ENCODE peak calls at places on chromosomes 11 and 22, in six cellular contexts. One of them, this sample, is unnamed. For H3K9me3, the result is how much of the 10 kb centered on the place peaks cover.

GRCh38 chr11:1202776-1203504 is 19.9 kb upstream of the MUC5B start:
- DNase-seq in pancreas: peak
- DNase-seq in DND-41: peak
- DNase-seq in keratinocyte: no peak
- DNase-seq in psoas muscle: peak
- DNase-seq in body of pancreas: peak
- DNase-seq in this sample: peak

GRCh38 chr11:69905202-69905535 is 86.0 kb upstream of the FGF3 start:
- DNase-seq in pancreas: no peak
- DNase-seq in DND-41: no peak
- DNase-seq in keratinocyte: no peak
- DNase-seq in psoas muscle: no peak
- DNase-seq in body of pancreas: no peak
- DNase-seq in this sample: no peak

GRCh38 chr11:104467414-104467813 is 303.5 kb upstream of the PDGFD start:
- DNase-seq in pancreas: no peak
- DNase-seq in DND-41: no peak
- DNase-seq in keratinocyte: no peak
- DNase-seq in psoas muscle: no peak
- DNase-seq in body of pancreas: no peak
- DNase-seq in this sample: no peak

GRCh38 chr11:69384548-69385465 is 90.9 kb downstream of the MYEOV start:
- DNase-seq in pancreas: no peak
- DNase-seq in DND-41: no peak
- DNase-seq in keratinocyte: no peak
- DNase-seq in psoas muscle: no peak
- DNase-seq in body of pancreas: no peak
- DNase-seq in this sample: no peak

GRCh38 chr11:3006505-3007260 is 14.6 kb upstream of the NAP1L4 start:
- DNase-seq in pancreas: no peak
- DNase-seq in DND-41: no peak
- DNase-seq in keratinocyte: no peak
- DNase-seq in psoas muscle: no peak
- DNase-seq in body of pancreas: no peak
- DNase-seq in this sample: no peak

GRCh38 chr11:124602193-124602592 is 9.0 kb upstream of the PANX3 start:
- DNase-seq in pancreas: no peak
- DNase-seq in DND-41: no peak
- DNase-seq in keratinocyte: no peak
- DNase-seq in psoas muscle: no peak
- DNase-seq in body of pancreas: no peak
- DNase-seq in this sample: no peak

GRCh38 chr11:82007536-82007935 is 726.1 kb downstream of the FAM181B start:
- DNase-seq in pancreas: no peak
- DNase-seq in DND-41: no peak
- DNase-seq in keratinocyte: no peak
- DNase-seq in psoas muscle: no peak
- DNase-seq in body of pancreas: no peak
- DNase-seq in this sample: no peak

GRCh38 chr11:100562102-100562501 is 125.0 kb upstream of the ARHGAP42 start:
- DNase-seq in pancreas: no peak
- DNase-seq in DND-41: no peak
- DNase-seq in keratinocyte: no peak
- DNase-seq in psoas muscle: no peak
- DNase-seq in body of pancreas: peak
- DNase-seq in this sample: no peak

GRCh38 chr11:43748095-43748494 is 67.6 kb downstream of the HSD17B12 start:
- DNase-seq in pancreas: no peak
- DNase-seq in DND-41: no peak
- DNase-seq in keratinocyte: no peak
- DNase-seq in psoas muscle: no peak
- DNase-seq in body of pancreas: no peak
- DNase-seq in this sample: no peak

GRCh38 chr11:87712802-87713202 is 462.4 kb downstream of the RAB38 start:
- DNase-seq in pancreas: no peak
- DNase-seq in DND-41: no peak
- DNase-seq in keratinocyte: no peak
- DNase-seq in psoas muscle: no peak
- DNase-seq in body of pancreas: no peak
- DNase-seq in this sample: no peak

GRCh38 chr11:19316434-19316833 is 75.7 kb upstream of the E2F8 start:
- DNase-seq in pancreas: peak
- DNase-seq in DND-41: no peak
- DNase-seq in keratinocyte: no peak
- DNase-seq in psoas muscle: peak
- DNase-seq in body of pancreas: peak
- DNase-seq in this sample: no peak

GRCh38 chr11:97143463-97143862 is 753.6 kb downstream of the JRKL start:
- DNase-seq in pancreas: no peak
- DNase-seq in DND-41: no peak
- DNase-seq in keratinocyte: no peak
- DNase-seq in psoas muscle: no peak
- DNase-seq in body of pancreas: no peak
- DNase-seq in this sample: no peak

GRCh38 chr22:19111584-19111983 is 10.6 kb downstream of the DGCR2 start:
- DNase-seq in pancreas: no peak
- DNase-seq in DND-41: no peak
- DNase-seq in keratinocyte: no peak
- DNase-seq in psoas muscle: no peak
- DNase-seq in body of pancreas: no peak
- DNase-seq in this sample: no peak

GRCh38 chr22:44205713-44206645 is 25.3 kb downstream of the PARVG start:
- DNase-seq in pancreas: no peak
- DNase-seq in DND-41: no peak
- DNase-seq in keratinocyte: no peak
- DNase-seq in psoas muscle: no peak
- DNase-seq in body of pancreas: no peak
- DNase-seq in this sample: no peak

GRCh38 chr11:47480762-47481161 is 31.8 kb upstream of the RAPSN start:
- DNase-seq in pancreas: no peak
- DNase-seq in DND-41: no peak
- DNase-seq in keratinocyte: no peak
- DNase-seq in psoas muscle: no peak
- DNase-seq in body of pancreas: no peak
- DNase-seq in this sample: no peak

GRCh38 chr11:17543574-17544180 is 539 bp downstream of the USH1C start:
- DNase-seq in pancreas: no peak
- DNase-seq in DND-41: no peak
- DNase-seq in keratinocyte: no peak
- DNase-seq in psoas muscle: no peak
- DNase-seq in body of pancreas: no peak
- DNase-seq in this sample: no peak

GRCh38 chr11:92845390-92846185 is 123.9 kb upstream of the MTNR1B start:
- DNase-seq in pancreas: no peak
- DNase-seq in DND-41: no peak
- DNase-seq in keratinocyte: no peak
- DNase-seq in psoas muscle: no peak
- DNase-seq in body of pancreas: no peak
- DNase-seq in this sample: no peak

GRCh38 chr11:73965076-73965763 is 14.4 kb downstream of the DNAJB13 start:
- DNase-seq in pancreas: no peak
- DNase-seq in DND-41: no peak
- DNase-seq in keratinocyte: no peak
- DNase-seq in psoas muscle: peak
- DNase-seq in body of pancreas: no peak
- DNase-seq in this sample: no peak

GRCh38 chr11:134414036-134414731 is 2.1 kb upstream of the B3GAT1 start:
- DNase-seq in pancreas: no peak
- DNase-seq in DND-41: no peak
- DNase-seq in keratinocyte: no peak
- DNase-seq in psoas muscle: no peak
- DNase-seq in body of pancreas: no peak
- DNase-seq in this sample: no peak

GRCh38 chr22:17748555-17749353 is 25.5 kb downstream of the BID start:
- DNase-seq in pancreas: no peak
- DNase-seq in DND-41: no peak
- DNase-seq in keratinocyte: no peak
- DNase-seq in psoas muscle: no peak
- DNase-seq in body of pancreas: no peak
- DNase-seq in this sample: no peak

GRCh38 chr11:47185305-47186075 is 744 bp downstream of the PACSIN3 start:
- DNase-seq in pancreas: peak
- DNase-seq in DND-41: no peak
- DNase-seq in keratinocyte: peak
- DNase-seq in psoas muscle: peak
- DNase-seq in body of pancreas: peak
- DNase-seq in this sample: no peak

GRCh38 chr11:34890812-34891211 is 25.4 kb downstream of the APIP start:
- DNase-seq in pancreas: no peak
- DNase-seq in DND-41: no peak
- DNase-seq in keratinocyte: no peak
- DNase-seq in psoas muscle: no peak
- DNase-seq in body of pancreas: no peak
- DNase-seq in this sample: no peak
- H3K27ac ChIP-seq in pancreas: no peak
- H3K27ac ChIP-seq in DND-41: no peak
- H3K27ac ChIP-seq in keratinocyte: no peak
- H3K27ac ChIP-seq in psoas muscle: no peak
- H3K27ac ChIP-seq in body of pancreas: no peak
- H3K27ac ChIP-seq in this sample: no peak

GRCh38 chr11:14373941-14374646 is 15.1 kb upstream of the RRAS2 start:
- DNase-seq in pancreas: no peak
- DNase-seq in DND-41: no peak
- DNase-seq in keratinocyte: no peak
- DNase-seq in psoas muscle: peak
- DNase-seq in body of pancreas: peak
- DNase-seq in this sample: no peak
- H3K9me3 ChIP-seq in pancreas: under half
- H3K9me3 ChIP-seq in DND-41: under half
- H3K9me3 ChIP-seq in keratinocyte: under half
- H3K9me3 ChIP-seq in psoas muscle: under half
- H3K9me3 ChIP-seq in body of pancreas: under half
- H3K9me3 ChIP-seq in this sample: under half

GRCh38 chr11:83194284-83195175 is 1.0 kb downstream of the ANKRD42 start:
- DNase-seq in pancreas: peak
- DNase-seq in DND-41: peak
- DNase-seq in keratinocyte: no peak
- DNase-seq in psoas muscle: peak
- DNase-seq in body of pancreas: peak
- DNase-seq in this sample: peak
- TF ChIP-seq CTCF in pancreas: no peak
- TF ChIP-seq CTCF in DND-41: no peak
- TF ChIP-seq CTCF in keratinocyte: no peak
- TF ChIP-seq CTCF in psoas muscle: no peak
- TF ChIP-seq CTCF in body of pancreas: no peak
- TF ChIP-seq CTCF in this sample: no peak

DNA sequence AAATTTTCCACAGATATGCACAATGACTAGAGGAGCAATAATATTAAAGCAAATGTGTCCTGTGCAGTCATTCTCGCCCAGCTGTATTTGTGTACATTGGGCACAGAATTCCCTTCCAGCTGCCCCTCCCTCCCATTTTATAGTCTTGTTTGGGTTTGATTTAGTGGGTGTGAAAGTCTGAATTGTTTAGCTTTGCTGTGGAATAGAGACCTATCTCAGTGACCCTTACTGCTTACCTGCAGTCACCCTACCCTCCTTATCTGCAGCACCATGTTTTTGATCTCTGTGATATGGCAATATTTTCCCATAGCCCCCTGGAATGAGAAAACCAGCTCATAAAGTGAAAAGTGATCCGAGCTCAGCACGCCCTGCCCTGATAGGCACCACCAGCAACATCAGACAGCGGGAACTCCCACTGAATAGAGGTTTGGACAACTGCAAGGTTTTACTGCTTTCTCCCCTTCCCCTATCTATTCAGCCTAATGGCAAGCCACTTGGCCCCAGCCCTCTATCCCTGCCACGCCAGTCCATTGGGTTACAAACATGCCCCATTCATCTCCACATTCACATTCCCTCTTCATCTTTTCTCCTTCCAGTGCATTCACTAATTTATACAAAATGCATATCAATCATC is 199.1 kb downstream of the ETS1 start:
- DNase-seq in pancreas: no peak
- DNase-seq in DND-41: no peak
- DNase-seq in keratinocyte: no peak
- DNase-seq in psoas muscle: no peak
- DNase-seq in body of pancreas: no peak
- DNase-seq in this sample: no peak
- H3K27ac ChIP-seq in pancreas: no peak
- H3K27ac ChIP-seq in DND-41: no peak
- H3K27ac ChIP-seq in keratinocyte: no peak
- H3K27ac ChIP-seq in psoas muscle: no peak
- H3K27ac ChIP-seq in body of pancreas: no peak
- H3K27ac ChIP-seq in this sample: no peak

This sample was measured in CD4-positive, alpha-beta T cell.